ENCODE peak calls at places on chromosomes 11 and 22, in nine cellular contexts. One of them, this sample, is unnamed.

GRCh38 chr11:72221386-72221785 is 3.2 kb upstream of the INPPL1 start:
- DNase-seq in kidney: no peak
- DNase-seq in NCI-H774: no peak
- DNase-seq in NCI-H1092 treated with DMSO at 0.1 percent for 48 hours: no peak
- DNase-seq in AG08396: no peak
- DNase-seq in effector memory CD4-positive, alpha-beta T cell: no peak
- DNase-seq in NCI-H446: no peak
- DNase-seq in substantia nigra: no peak
- DNase-seq in CD4-positive, alpha-beta memory T cell: no peak
- DNase-seq in this sample: no peak

GRCh38 chr11:130089669-130090063 is 20.0 kb downstream of the APLP2 start:
- DNase-seq in kidney: no peak
- DNase-seq in NCI-H774: no peak
- DNase-seq in NCI-H1092 treated with DMSO at 0.1 percent for 48 hours: no peak
- DNase-seq in AG08396: no peak
- DNase-seq in effector memory CD4-positive, alpha-beta T cell: no peak
- DNase-seq in NCI-H446: no peak
- DNase-seq in substantia nigra: no peak
- DNase-seq in CD4-positive, alpha-beta memory T cell: no peak
- DNase-seq in this sample: no peak

GRCh38 chr11:17978553-17979287 is 34.1 kb downstream of the SERGEF start:
- DNase-seq in kidney: no peak
- DNase-seq in NCI-H774: peak; percentile 35
- DNase-seq in NCI-H1092 treated with DMSO at 0.1 percent for 48 hours: peak; percentile 28
- DNase-seq in AG08396: peak; percentile 72
- DNase-seq in effector memory CD4-positive, alpha-beta T cell: no peak
- DNase-seq in NCI-H446: peak; percentile 71
- DNase-seq in substantia nigra: peak; percentile 9
- DNase-seq in CD4-positive, alpha-beta memory T cell: no peak
- DNase-seq in this sample: peak; percentile 58

GRCh38 chr11:74443071-74443864 is 24.1 kb downstream of the KCNE3 start:
- DNase-seq in kidney: no peak
- DNase-seq in NCI-H774: peak; percentile 84
- DNase-seq in NCI-H1092 treated with DMSO at 0.1 percent for 48 hours: peak; percentile 96
- DNase-seq in AG08396: no peak
- DNase-seq in effector memory CD4-positive, alpha-beta T cell: no peak
- DNase-seq in NCI-H446: peak; percentile 34
- DNase-seq in substantia nigra: no peak
- DNase-seq in CD4-positive, alpha-beta memory T cell: no peak
- DNase-seq in this sample: no peak

GRCh38 chr11:29184939-29185890 is 831.6 kb downstream of the KCNA4 start:
- DNase-seq in kidney: no peak
- DNase-seq in NCI-H774: no peak
- DNase-seq in NCI-H1092 treated with DMSO at 0.1 percent for 48 hours: no peak
- DNase-seq in AG08396: peak; percentile 70
- DNase-seq in effector memory CD4-positive, alpha-beta T cell: no peak
- DNase-seq in NCI-H446: no peak
- DNase-seq in substantia nigra: no peak
- DNase-seq in CD4-positive, alpha-beta memory T cell: no peak
- DNase-seq in this sample: peak; percentile 76

GRCh38 chr22:22348815-22349454 is 104.3 kb downstream of the VPREB1 start:
- DNase-seq in kidney: no peak
- DNase-seq in NCI-H774: no peak
- DNase-seq in NCI-H1092 treated with DMSO at 0.1 percent for 48 hours: no peak
- DNase-seq in AG08396: no peak
- DNase-seq in effector memory CD4-positive, alpha-beta T cell: no peak
- DNase-seq in NCI-H446: no peak
- DNase-seq in substantia nigra: no peak
- DNase-seq in CD4-positive, alpha-beta memory T cell: no peak
- DNase-seq in this sample: no peak

GRCh38 chr11:120858740-120859139 is 165.2 kb upstream of the TBCEL start:
- DNase-seq in kidney: no peak
- DNase-seq in NCI-H774: no peak
- DNase-seq in NCI-H1092 treated with DMSO at 0.1 percent for 48 hours: no peak
- DNase-seq in AG08396: no peak
- DNase-seq in effector memory CD4-positive, alpha-beta T cell: no peak
- DNase-seq in NCI-H446: no peak
- DNase-seq in substantia nigra: no peak
- DNase-seq in CD4-positive, alpha-beta memory T cell: no peak
- DNase-seq in this sample: peak; percentile 9

GRCh38 chr11:40139507-40139906 is 1319.9 kb downstream of the LRRC4C start:
- DNase-seq in kidney: no peak
- DNase-seq in NCI-H774: no peak
- DNase-seq in NCI-H1092 treated with DMSO at 0.1 percent for 48 hours: peak; percentile 13
- DNase-seq in AG08396: no peak
- DNase-seq in effector memory CD4-positive, alpha-beta T cell: no peak
- DNase-seq in NCI-H446: no peak
- DNase-seq in substantia nigra: no peak
- DNase-seq in CD4-positive, alpha-beta memory T cell: no peak
- DNase-seq in this sample: no peak

GRCh38 chr11:112801286-112802088 is 159.7 kb upstream of the NCAM1 start:
- DNase-seq in kidney: no peak
- DNase-seq in NCI-H774: no peak
- DNase-seq in NCI-H1092 treated with DMSO at 0.1 percent for 48 hours: no peak
- DNase-seq in AG08396: no peak
- DNase-seq in effector memory CD4-positive, alpha-beta T cell: no peak
- DNase-seq in NCI-H446: peak; percentile 57
- DNase-seq in substantia nigra: no peak
- DNase-seq in CD4-positive, alpha-beta memory T cell: no peak
- DNase-seq in this sample: no peak

GRCh38 chr22:27247691-27248434 is 553.7 kb downstream of the MN1 start:
- DNase-seq in kidney: no peak
- DNase-seq in NCI-H774: no peak
- DNase-seq in NCI-H1092 treated with DMSO at 0.1 percent for 48 hours: no peak
- DNase-seq in AG08396: no peak
- DNase-seq in effector memory CD4-positive, alpha-beta T cell: no peak
- DNase-seq in NCI-H446: peak; percentile 80
- DNase-seq in substantia nigra: no peak
- DNase-seq in CD4-positive, alpha-beta memory T cell: no peak
- DNase-seq in this sample: peak; percentile 31

GRCh38 chr22:36790648-36791047 is 14.7 kb upstream of the IFT27 start:
- DNase-seq in kidney: no peak
- DNase-seq in NCI-H774: no peak
- DNase-seq in NCI-H1092 treated with DMSO at 0.1 percent for 48 hours: no peak
- DNase-seq in AG08396: no peak
- DNase-seq in effector memory CD4-positive, alpha-beta T cell: no peak
- DNase-seq in NCI-H446: no peak
- DNase-seq in substantia nigra: no peak
- DNase-seq in CD4-positive, alpha-beta memory T cell: no peak
- DNase-seq in this sample: no peak

GRCh38 chr11:61023086-61024035 is 51.9 kb downstream of the CD6 start:
- DNase-seq in kidney: no peak
- DNase-seq in NCI-H774: no peak
- DNase-seq in NCI-H1092 treated with DMSO at 0.1 percent for 48 hours: peak; percentile 64
- DNase-seq in AG08396: no peak
- DNase-seq in effector memory CD4-positive, alpha-beta T cell: peak; percentile 60
- DNase-seq in NCI-H446: no peak
- DNase-seq in substantia nigra: no peak
- DNase-seq in CD4-positive, alpha-beta memory T cell: peak; percentile 88
- DNase-seq in this sample: no peak

GRCh38 chr11:76835928-76836612 is 24.6 kb upstream of the ACER3 start:
- DNase-seq in kidney: no peak
- DNase-seq in NCI-H774: no peak
- DNase-seq in NCI-H1092 treated with DMSO at 0.1 percent for 48 hours: peak; percentile 97
- DNase-seq in AG08396: peak; percentile 65
- DNase-seq in effector memory CD4-positive, alpha-beta T cell: no peak
- DNase-seq in NCI-H446: peak; percentile 99
- DNase-seq in substantia nigra: no peak
- DNase-seq in CD4-positive, alpha-beta memory T cell: no peak
- DNase-seq in this sample: peak; percentile 86

GRCh38 chr22:43270314-43270908 is 72.8 kb downstream of the SCUBE1 start:
- DNase-seq in kidney: no peak
- DNase-seq in NCI-H774: no peak
- DNase-seq in NCI-H1092 treated with DMSO at 0.1 percent for 48 hours: no peak
- DNase-seq in AG08396: no peak
- DNase-seq in effector memory CD4-positive, alpha-beta T cell: no peak
- DNase-seq in NCI-H446: no peak
- DNase-seq in substantia nigra: no peak
- DNase-seq in CD4-positive, alpha-beta memory T cell: no peak
- DNase-seq in this sample: no peak

GRCh38 chr11:126080206-126080941 is 17.7 kb upstream of the CDON start:
- DNase-seq in kidney: no peak
- DNase-seq in NCI-H774: peak; percentile 19
- DNase-seq in NCI-H1092 treated with DMSO at 0.1 percent for 48 hours: peak; percentile 93
- DNase-seq in AG08396: no peak
- DNase-seq in effector memory CD4-positive, alpha-beta T cell: no peak
- DNase-seq in NCI-H446: peak; percentile 75
- DNase-seq in substantia nigra: no peak
- DNase-seq in CD4-positive, alpha-beta memory T cell: no peak
- DNase-seq in this sample: peak; percentile 6

GRCh38 chr11:47551086-47551485 is 1.8 kb downstream of the CELF1 start:
- DNase-seq in kidney: no peak
- DNase-seq in NCI-H774: no peak
- DNase-seq in NCI-H1092 treated with DMSO at 0.1 percent for 48 hours: no peak
- DNase-seq in AG08396: no peak
- DNase-seq in effector memory CD4-positive, alpha-beta T cell: no peak
- DNase-seq in NCI-H446: peak; percentile 16
- DNase-seq in substantia nigra: no peak
- DNase-seq in CD4-positive, alpha-beta memory T cell: no peak
- DNase-seq in this sample: peak; percentile 58

GRCh38 chr11:57663975-57664374 is 3.9 kb upstream of the ZDHHC5 start:
- DNase-seq in kidney: no peak
- DNase-seq in NCI-H774: no peak
- DNase-seq in NCI-H1092 treated with DMSO at 0.1 percent for 48 hours: no peak
- DNase-seq in AG08396: no peak
- DNase-seq in effector memory CD4-positive, alpha-beta T cell: no peak
- DNase-seq in NCI-H446: no peak
- DNase-seq in substantia nigra: no peak
- DNase-seq in CD4-positive, alpha-beta memory T cell: no peak
- DNase-seq in this sample: no peak

GRCh38 chr11:16117989-16118810 is 238.1 kb downstream of the SOX6 start:
- DNase-seq in kidney: no peak
- DNase-seq in NCI-H774: no peak
- DNase-seq in NCI-H1092 treated with DMSO at 0.1 percent for 48 hours: peak; percentile 6
- DNase-seq in AG08396: no peak
- DNase-seq in effector memory CD4-positive, alpha-beta T cell: no peak
- DNase-seq in NCI-H446: peak; percentile 71
- DNase-seq in substantia nigra: no peak
- DNase-seq in CD4-positive, alpha-beta memory T cell: no peak
- DNase-seq in this sample: no peak

GRCh38 chr11:61547246-61547645 is 33.6 kb downstream of the SYT7 start:
- DNase-seq in kidney: no peak
- DNase-seq in NCI-H774: no peak
- DNase-seq in NCI-H1092 treated with DMSO at 0.1 percent for 48 hours: no peak
- DNase-seq in AG08396: no peak
- DNase-seq in effector memory CD4-positive, alpha-beta T cell: no peak
- DNase-seq in NCI-H446: no peak
- DNase-seq in substantia nigra: no peak
- DNase-seq in CD4-positive, alpha-beta memory T cell: no peak
- DNase-seq in this sample: no peak

GRCh38 chr11:34075178-34075820 is 23.8 kb downstream of the CAPRIN1 start:
- DNase-seq in kidney: no peak
- DNase-seq in NCI-H774: no peak
- DNase-seq in NCI-H1092 treated with DMSO at 0.1 percent for 48 hours: no peak
- DNase-seq in AG08396: peak; percentile 50
- DNase-seq in effector memory CD4-positive, alpha-beta T cell: no peak
- DNase-seq in NCI-H446: no peak
- DNase-seq in substantia nigra: no peak
- DNase-seq in CD4-positive, alpha-beta memory T cell: no peak
- DNase-seq in this sample: peak; percentile 67

GRCh38 chr11:108975641-108976071 is 310.8 kb downstream of the DDX10 start:
- DNase-seq in kidney: no peak
- DNase-seq in NCI-H774: peak; percentile 84
- DNase-seq in NCI-H1092 treated with DMSO at 0.1 percent for 48 hours: peak; percentile 97
- DNase-seq in AG08396: no peak
- DNase-seq in effector memory CD4-positive, alpha-beta T cell: no peak
- DNase-seq in NCI-H446: no peak
- DNase-seq in substantia nigra: no peak
- DNase-seq in CD4-positive, alpha-beta memory T cell: no peak
- DNase-seq in this sample: no peak

GRCh38 chr11:76047231-76047630 is 159.1 kb downstream of the WNT11 start:
- DNase-seq in kidney: no peak
- DNase-seq in NCI-H774: no peak
- DNase-seq in NCI-H1092 treated with DMSO at 0.1 percent for 48 hours: no peak
- DNase-seq in AG08396: no peak
- DNase-seq in effector memory CD4-positive, alpha-beta T cell: no peak
- DNase-seq in NCI-H446: no peak
- DNase-seq in substantia nigra: no peak
- DNase-seq in CD4-positive, alpha-beta memory T cell: no peak
- DNase-seq in this sample: peak; percentile 15

GRCh38 chr11:123616505-123617198 is 37.8 kb downstream of the SCN3B start:
- DNase-seq in kidney: peak; percentile 84
- DNase-seq in NCI-H774: no peak
- DNase-seq in NCI-H1092 treated with DMSO at 0.1 percent for 48 hours: no peak
- DNase-seq in AG08396: peak; percentile 90
- DNase-seq in effector memory CD4-positive, alpha-beta T cell: no peak
- DNase-seq in NCI-H446: peak; percentile 32
- DNase-seq in substantia nigra: peak; percentile 8
- DNase-seq in CD4-positive, alpha-beta memory T cell: no peak
- DNase-seq in this sample: peak; percentile 75